ENCODE peak calls at places on chromosomes 3 and 15, in five cellular contexts. V is ovary, A is upper lobe of left lung, W is tibial nerve, H is H1. O is an unnamed sample. For H3K27me3, the result is how much of the 10 kb centered on the place peaks cover.

GRCh38 chr15:73697033-73697467 is 12.9 kb downstream of the CD276 start:
- DNase-seq in H (no peak), V (peak), A (peak), W (peak), O (peak)

GRCh38 chr3:101573449-101574387 is at the start of gene PCNP:
- DNase-seq in A (peak), W (peak), V (peak), H (peak), O (peak)

GRCh38 chr15:68729789-68730201 is 90.9 kb downstream of the ANP32A start:
- DNase-seq in H (no peak), W (no peak), V (peak), A (no peak), O (peak)

GRCh38 chr3:66297917-66298316 is 77.1 kb downstream of the SLC25A26 start:
- DNase-seq in V (no peak), A (no peak), W (no peak), H (no peak), O (no peak)

GRCh38 chr3:124107074-124107473 is 115.2 kb upstream of the ROPN1 start:
- DNase-seq in H (no peak), V (no peak), W (no peak), A (no peak), O (no peak)

GRCh38 chr3:47791193-47791855 is 9.6 kb upstream of the SMARCC1 start:
- DNase-seq in A (no peak), V (no peak), H (no peak), W (no peak), O (no peak)

GRCh38 chr15:37034392-37034791 is 66.0 kb downstream of the MEIS2 start:
- DNase-seq in A (no peak), H (no peak), W (no peak), V (no peak), O (no peak)

GRCh38 chr3:17852217-17852616 is 109.8 kb upstream of the TBC1D5 start:
- DNase-seq in H (no peak), W (no peak), V (no peak), A (no peak), O (no peak)

GRCh38 chr3:128867200-128868125 is 12.0 kb upstream of the ACAD9 start:
- DNase-seq in H (no peak), V (no peak), W (no peak), A (no peak), O (no peak)

GRCh38 chr3:17301271-17301670 is 416.5 kb downstream of the PLCL2 start:
- DNase-seq in V (no peak), A (no peak), H (no peak), W (no peak), O (no peak)

GRCh38 chr15:84598250-84598649 is 2.6 kb upstream of the ZSCAN2 start:
- DNase-seq in H (no peak), A (no peak), V (no peak), W (peak), O (no peak)

GRCh38 chr3:161310649-161311423 is 60.5 kb downstream of the SPTSSB start:
- DNase-seq in A (no peak), W (no peak), H (no peak), V (no peak), O (no peak)

GRCh38 chr3:13896473-13897154 is 16.7 kb upstream of the WNT7A start:
- DNase-seq in W (peak), A (peak), H (no peak), V (peak), O (peak)

GRCh38 chr3:64464955-64465354 is 222.8 kb downstream of the ADAMTS9 start:
- DNase-seq in A (no peak), V (no peak), W (no peak), H (no peak), O (no peak)

GRCh38 chr15:79673416-79674123 is 223.2 kb downstream of the MTHFS start:
- DNase-seq in W (no peak), A (no peak), H (no peak), V (no peak), O (no peak)

GRCh38 chr3:109165905-109166304 is 29.4 kb downstream of the C3orf85 start:
- DNase-seq in A (no peak), H (no peak), V (no peak), W (no peak), O (no peak)

GRCh38 chr3:48088056-48088748 is 72.0 kb upstream of the MAP4 start:
- DNase-seq in V (no peak), H (no peak), W (peak), A (no peak), O (peak)

GRCh38 chr3:195512798-195513345 is 30.3 kb downstream of the PPP1R2 start:
- DNase-seq in H (no peak), W (no peak), V (no peak), A (no peak), O (no peak)

GRCh38 chr3:122890077-122890484 is 95.2 kb downstream of the SLC49A4 start:
- DNase-seq in A (no peak), W (peak), V (peak), H (peak), O (peak)

GRCh38 chr3:64342940-64343691 is 117.8 kb upstream of the PRICKLE2 start:
- DNase-seq in V (no peak), H (no peak), W (no peak), A (no peak), O (no peak)

GRCh38 chr3:97121386-97121785 is 307.0 kb downstream of the EPHA6 start:
- DNase-seq in A (no peak), W (no peak), H (no peak), V (no peak), O (no peak)

GRCh38 chr3:169863458-169863899 is 6.3 kb downstream of the LRRC31 start:
- DNase-seq in W (peak), H (peak), V (peak), A (peak), O (peak)

GRCh38 chr3:57706462-57706861 is 13.6 kb upstream of the DENND6A start:
- DNase-seq in V (no peak), H (no peak), A (no peak), W (no peak), O (no peak)

GRCh38 chr3:180433172-180433571 is 168.8 kb upstream of the TTC14 start:
- DNase-seq in W (no peak), A (no peak), H (no peak), V (no peak), O (no peak)

GRCh38 chr15:70271422-70272088 is 173.8 kb upstream of the TLE3 start:
- DNase-seq in A (peak), V (peak), H (peak), W (peak), O (peak)

GRCh38 chr3:187208159-187208558 is 10.9 kb downstream of the RTP1 start:
- DNase-seq in H (no peak), V (no peak), A (no peak), W (no peak), O (no peak)

GRCh38 chr3:181103605-181104004 is 114.1 kb upstream of the DNAJC19 start:
- DNase-seq in V (no peak), W (no peak), H (peak), A (no peak), O (no peak)

GRCh38 chr3:52891615-52892081 is 5.7 kb downstream of the STIMATE start:
- DNase-seq in V (no peak), H (no peak), W (peak), A (peak), O (no peak)

GRCh38 chr3:88810455-88810854 is 297.0 kb upstream of the EPHA3 start:
- DNase-seq in H (no peak), A (no peak), V (no peak), W (no peak), O (no peak)

GRCh38 chr15:29968099-29968892 is 114.5 kb upstream of the GOLGA8J start:
- DNase-seq in A (no peak), W (no peak), V (no peak), H (no peak), O (no peak)
- TF ChIP-seq EP300 in A (no peak), W (no peak), V (no peak), H (no peak), O (no peak)

GRCh38 chr3:98657429-98657828 is 64.0 kb upstream of the CPOX start:
- DNase-seq in V (no peak), A (peak), W (no peak), H (peak), O (no peak)
- TF ChIP-seq CTCF in V (no peak), A (peak), W (no peak), H (peak), O (no peak)

GRCh38 chr15:93076875-93077274 is 12.1 kb downstream of the RGMA start:
- DNase-seq in V (no peak), H (no peak), W (no peak), A (no peak), O (no peak)

GRCh38 chr15:93072440-93073394 is 16.3 kb downstream of the RGMA start:
- DNase-seq in W (peak), H (no peak), V (peak), A (peak), O (peak)

GRCh38 chr15:93073465-93073952 is 15.5 kb downstream of the RGMA start:
- DNase-seq in H (no peak), W (no peak), V (peak), A (no peak), O (peak)

GRCh38 chr15:93076217-93076616 is 12.8 kb downstream of the RGMA start:
- DNase-seq in A (no peak), V (no peak), W (no peak), H (no peak), O (no peak)

GRCh38 chr15:93074596-93074995 is 14.4 kb downstream of the RGMA start:
- DNase-seq in H (no peak), A (no peak), W (no peak), V (no peak), O (no peak)
- H3K27me3 ChIP-seq in H (under half), A (under half), W (under half), V (under half), O (under half)

GRCh38 chr3:193872265-193872753 is 263.6 kb upstream of the HES1 start:
- DNase-seq in H (no peak), V (no peak), W (peak), A (peak), O (no peak)
- TF ChIP-seq EP300 in H (no peak), V (no peak), W (no peak), A (no peak), O (no peak)

GRCh38 chr3:1087066-1087555 is 5.7 kb upstream of the CNTN6 start:
- DNase-seq in H (no peak), W (peak), V (no peak), A (peak), O (no peak)

GRCh38 chr3:1079641-1080040 is 13.2 kb upstream of the CNTN6 start:
- DNase-seq in V (no peak), A (no peak), H (no peak), W (no peak), O (no peak)

GRCh38 chr3:1082024-1082633 is 10.7 kb upstream of the CNTN6 start:
- DNase-seq in V (no peak), H (no peak), A (peak), W (peak), O (no peak)
- TF ChIP-seq CTCF in V (no peak), H (peak), A (peak), W (peak), O (no peak)

O was measured in sigmoid colon.